ENCODE peak calls at places on chromosomes 5 and 9, in six cellular contexts. One of them, this sample, is unnamed.

GRCh38 chr9:130693426-130694191 is at the start of gene EXOSC2:
- DNase-seq in AG08395: peak; percentile 99
- DNase-seq in K562: peak; percentile 99
- DNase-seq in activated CD4-positive, alpha-beta T cell treated with anti-CD3 and anti-CD28 coated beads, Interleukin-2, amount 50 U/mL, for 1 hour: peak; percentile 97
- DNase-seq in dorsolateral prefrontal cortex: peak; percentile 98
- DNase-seq in H9: peak; percentile 99
- DNase-seq in this sample: peak; percentile 97

GRCh38 chr9:127567119-127567897 is 44.8 kb upstream of the STXBP1 start:
- DNase-seq in AG08395: peak; percentile 56
- DNase-seq in K562: peak; percentile 73
- DNase-seq in activated CD4-positive, alpha-beta T cell treated with anti-CD3 and anti-CD28 coated beads, Interleukin-2, amount 50 U/mL, for 1 hour: no peak
- DNase-seq in dorsolateral prefrontal cortex: no peak
- DNase-seq in H9: no peak
- DNase-seq in this sample: no peak

GRCh38 chr5:10111575-10111974 is 138.1 kb downstream of the ATPSCKMT start:
- DNase-seq in AG08395: peak; percentile 83
- DNase-seq in K562: peak; percentile 64
- DNase-seq in activated CD4-positive, alpha-beta T cell treated with anti-CD3 and anti-CD28 coated beads, Interleukin-2, amount 50 U/mL, for 1 hour: no peak
- DNase-seq in dorsolateral prefrontal cortex: no peak
- DNase-seq in H9: peak; percentile 77
- DNase-seq in this sample: peak; percentile 32

GRCh38 chr5:151204051-151204450 is 19.8 kb downstream of the CCDC69 start:
- DNase-seq in AG08395: no peak
- DNase-seq in K562: no peak
- DNase-seq in activated CD4-positive, alpha-beta T cell treated with anti-CD3 and anti-CD28 coated beads, Interleukin-2, amount 50 U/mL, for 1 hour: no peak
- DNase-seq in dorsolateral prefrontal cortex: no peak
- DNase-seq in H9: no peak
- DNase-seq in this sample: no peak

GRCh38 chr9:118931941-118932340 is 437.3 kb downstream of the BRINP1 start:
- DNase-seq in AG08395: no peak
- DNase-seq in K562: no peak
- DNase-seq in activated CD4-positive, alpha-beta T cell treated with anti-CD3 and anti-CD28 coated beads, Interleukin-2, amount 50 U/mL, for 1 hour: no peak
- DNase-seq in dorsolateral prefrontal cortex: no peak
- DNase-seq in H9: no peak
- DNase-seq in this sample: no peak

GRCh38 chr5:105619725-105620124 is 2051.0 kb downstream of the EFNA5 start:
- DNase-seq in AG08395: no peak
- DNase-seq in K562: no peak
- DNase-seq in activated CD4-positive, alpha-beta T cell treated with anti-CD3 and anti-CD28 coated beads, Interleukin-2, amount 50 U/mL, for 1 hour: no peak
- DNase-seq in dorsolateral prefrontal cortex: no peak
- DNase-seq in H9: no peak
- DNase-seq in this sample: no peak

GRCh38 chr5:20420991-20421595 is 433.1 kb upstream of the CDH18 start:
- DNase-seq in AG08395: no peak
- DNase-seq in K562: no peak
- DNase-seq in activated CD4-positive, alpha-beta T cell treated with anti-CD3 and anti-CD28 coated beads, Interleukin-2, amount 50 U/mL, for 1 hour: no peak
- DNase-seq in dorsolateral prefrontal cortex: no peak
- DNase-seq in H9: peak; percentile 31
- DNase-seq in this sample: no peak

GRCh38 chr5:83487155-83487554 is 15.6 kb downstream of the VCAN start:
- DNase-seq in AG08395: no peak
- DNase-seq in K562: no peak
- DNase-seq in activated CD4-positive, alpha-beta T cell treated with anti-CD3 and anti-CD28 coated beads, Interleukin-2, amount 50 U/mL, for 1 hour: no peak
- DNase-seq in dorsolateral prefrontal cortex: no peak
- DNase-seq in H9: no peak
- DNase-seq in this sample: no peak

GRCh38 chr9:110996436-110997224 is 41.6 kb downstream of the LPAR1 start:
- DNase-seq in AG08395: peak; percentile 48
- DNase-seq in K562: no peak
- DNase-seq in activated CD4-positive, alpha-beta T cell treated with anti-CD3 and anti-CD28 coated beads, Interleukin-2, amount 50 U/mL, for 1 hour: no peak
- DNase-seq in dorsolateral prefrontal cortex: no peak
- DNase-seq in H9: no peak
- DNase-seq in this sample: peak; percentile 87

GRCh38 chr5:66742083-66742895 is 146.1 kb downstream of the MAST4 start:
- DNase-seq in AG08395: peak; percentile 3
- DNase-seq in K562: peak; percentile 16
- DNase-seq in activated CD4-positive, alpha-beta T cell treated with anti-CD3 and anti-CD28 coated beads, Interleukin-2, amount 50 U/mL, for 1 hour: no peak
- DNase-seq in dorsolateral prefrontal cortex: peak; percentile 56
- DNase-seq in H9: peak; percentile 36
- DNase-seq in this sample: peak; percentile 9

GRCh38 chr5:125411163-125412050 is 665.0 kb upstream of the ZNF608 start:
- DNase-seq in AG08395: no peak
- DNase-seq in K562: no peak
- DNase-seq in activated CD4-positive, alpha-beta T cell treated with anti-CD3 and anti-CD28 coated beads, Interleukin-2, amount 50 U/mL, for 1 hour: no peak
- DNase-seq in dorsolateral prefrontal cortex: no peak
- DNase-seq in H9: no peak
- DNase-seq in this sample: peak; percentile 36

GRCh38 chr5:77921369-77921768 is 145.2 kb upstream of the TBCA start:
- DNase-seq in AG08395: no peak
- DNase-seq in K562: no peak
- DNase-seq in activated CD4-positive, alpha-beta T cell treated with anti-CD3 and anti-CD28 coated beads, Interleukin-2, amount 50 U/mL, for 1 hour: no peak
- DNase-seq in dorsolateral prefrontal cortex: no peak
- DNase-seq in H9: no peak
- DNase-seq in this sample: no peak

GRCh38 chr5:53246042-53246836 is 136.7 kb upstream of the MOCS2 start:
- DNase-seq in AG08395: peak; percentile 79
- DNase-seq in K562: peak; percentile 40
- DNase-seq in activated CD4-positive, alpha-beta T cell treated with anti-CD3 and anti-CD28 coated beads, Interleukin-2, amount 50 U/mL, for 1 hour: no peak
- DNase-seq in dorsolateral prefrontal cortex: no peak
- DNase-seq in H9: no peak
- DNase-seq in this sample: peak; percentile 73

GRCh38 chr9:114317665-114318357 is 5.1 kb upstream of the ORM1 start:
- DNase-seq in AG08395: peak; percentile 64
- DNase-seq in K562: no peak
- DNase-seq in activated CD4-positive, alpha-beta T cell treated with anti-CD3 and anti-CD28 coated beads, Interleukin-2, amount 50 U/mL, for 1 hour: no peak
- DNase-seq in dorsolateral prefrontal cortex: no peak
- DNase-seq in H9: no peak
- DNase-seq in this sample: peak; percentile 84

GRCh38 chr5:39178171-39178570 is 41.2 kb downstream of the FYB1 start:
- DNase-seq in AG08395: peak; percentile 36
- DNase-seq in K562: no peak
- DNase-seq in activated CD4-positive, alpha-beta T cell treated with anti-CD3 and anti-CD28 coated beads, Interleukin-2, amount 50 U/mL, for 1 hour: no peak
- DNase-seq in dorsolateral prefrontal cortex: no peak
- DNase-seq in H9: no peak
- DNase-seq in this sample: peak; percentile 54

GRCh38 chr5:142472306-142472951 is 147.6 kb upstream of the SPRY4 start:
- DNase-seq in AG08395: peak; percentile 91
- DNase-seq in K562: peak; percentile 79
- DNase-seq in activated CD4-positive, alpha-beta T cell treated with anti-CD3 and anti-CD28 coated beads, Interleukin-2, amount 50 U/mL, for 1 hour: peak; percentile 13
- DNase-seq in dorsolateral prefrontal cortex: no peak
- DNase-seq in H9: no peak
- DNase-seq in this sample: peak; percentile 79

GRCh38 chr5:171432076-171432475 is 12.6 kb downstream of the FGF18 start:
- DNase-seq in AG08395: no peak
- DNase-seq in K562: no peak
- DNase-seq in activated CD4-positive, alpha-beta T cell treated with anti-CD3 and anti-CD28 coated beads, Interleukin-2, amount 50 U/mL, for 1 hour: no peak
- DNase-seq in dorsolateral prefrontal cortex: peak; percentile 30
- DNase-seq in H9: no peak
- DNase-seq in this sample: no peak

GRCh38 chr9:75824816-75825568 is 65.5 kb upstream of the PCSK5 start:
- DNase-seq in AG08395: no peak
- DNase-seq in K562: no peak
- DNase-seq in activated CD4-positive, alpha-beta T cell treated with anti-CD3 and anti-CD28 coated beads, Interleukin-2, amount 50 U/mL, for 1 hour: no peak
- DNase-seq in dorsolateral prefrontal cortex: no peak
- DNase-seq in H9: no peak
- DNase-seq in this sample: no peak

GRCh38 chr9:34991833-34992375 is 2.4 kb downstream of the DNAJB5 start:
- DNase-seq in AG08395: no peak
- DNase-seq in K562: peak; percentile 49
- DNase-seq in activated CD4-positive, alpha-beta T cell treated with anti-CD3 and anti-CD28 coated beads, Interleukin-2, amount 50 U/mL, for 1 hour: no peak
- DNase-seq in dorsolateral prefrontal cortex: no peak
- DNase-seq in H9: peak; percentile 79
- DNase-seq in this sample: no peak

GRCh38 chr9:133331221-133331620 is 4.8 kb downstream of the SURF6 start:
- DNase-seq in AG08395: no peak
- DNase-seq in K562: no peak
- DNase-seq in activated CD4-positive, alpha-beta T cell treated with anti-CD3 and anti-CD28 coated beads, Interleukin-2, amount 50 U/mL, for 1 hour: no peak
- DNase-seq in dorsolateral prefrontal cortex: no peak
- DNase-seq in H9: peak; percentile 26
- DNase-seq in this sample: no peak

GRCh38 chr9:84988621-84989020 is 319.1 kb downstream of the NTRK2 start:
- DNase-seq in AG08395: no peak
- DNase-seq in K562: no peak
- DNase-seq in activated CD4-positive, alpha-beta T cell treated with anti-CD3 and anti-CD28 coated beads, Interleukin-2, amount 50 U/mL, for 1 hour: no peak
- DNase-seq in dorsolateral prefrontal cortex: no peak
- DNase-seq in H9: no peak
- DNase-seq in this sample: no peak

GRCh38 chr5:133405275-133406034 is 206.9 kb downstream of the FSTL4 start:
- DNase-seq in AG08395: no peak
- DNase-seq in K562: no peak
- DNase-seq in activated CD4-positive, alpha-beta T cell treated with anti-CD3 and anti-CD28 coated beads, Interleukin-2, amount 50 U/mL, for 1 hour: no peak
- DNase-seq in dorsolateral prefrontal cortex: no peak
- DNase-seq in H9: no peak
- DNase-seq in this sample: no peak

GRCh38 chr9:130446111-130446861 is 1.5 kb downstream of the ASS1 start:
- DNase-seq in AG08395: peak; percentile 95
- DNase-seq in K562: peak; percentile 38
- DNase-seq in activated CD4-positive, alpha-beta T cell treated with anti-CD3 and anti-CD28 coated beads, Interleukin-2, amount 50 U/mL, for 1 hour: no peak
- DNase-seq in dorsolateral prefrontal cortex: no peak
- DNase-seq in H9: no peak
- DNase-seq in this sample: peak; percentile 97

GRCh38 chr9:37301369-37302172 is 120.9 kb upstream of the GRHPR start:
- DNase-seq in AG08395: no peak
- DNase-seq in K562: peak; percentile 42
- DNase-seq in activated CD4-positive, alpha-beta T cell treated with anti-CD3 and anti-CD28 coated beads, Interleukin-2, amount 50 U/mL, for 1 hour: no peak
- DNase-seq in dorsolateral prefrontal cortex: no peak
- DNase-seq in H9: no peak
- DNase-seq in this sample: no peak

GRCh38 chr9:136086213-136086881 is 8.7 kb downstream of the NACC2 start:
- DNase-seq in AG08395: no peak
- DNase-seq in K562: no peak
- DNase-seq in activated CD4-positive, alpha-beta T cell treated with anti-CD3 and anti-CD28 coated beads, Interleukin-2, amount 50 U/mL, for 1 hour: no peak
- DNase-seq in dorsolateral prefrontal cortex: peak; percentile 48
- DNase-seq in H9: peak; percentile 30
- DNase-seq in this sample: no peak

GRCh38 chr9:249025-249424 is 34.4 kb downstream of the DOCK8 start:
- DNase-seq in AG08395: no peak
- DNase-seq in K562: peak; percentile 78
- DNase-seq in activated CD4-positive, alpha-beta T cell treated with anti-CD3 and anti-CD28 coated beads, Interleukin-2, amount 50 U/mL, for 1 hour: peak; percentile 11
- DNase-seq in dorsolateral prefrontal cortex: no peak
- DNase-seq in H9: no peak
- DNase-seq in this sample: no peak

GRCh38 chr9:250039-250438 is 35.4 kb downstream of the DOCK8 start:
- DNase-seq in AG08395: peak; percentile 13
- DNase-seq in K562: no peak
- DNase-seq in activated CD4-positive, alpha-beta T cell treated with anti-CD3 and anti-CD28 coated beads, Interleukin-2, amount 50 U/mL, for 1 hour: no peak
- DNase-seq in dorsolateral prefrontal cortex: no peak
- DNase-seq in H9: no peak
- DNase-seq in this sample: no peak

GRCh38 chr5:176365663-176366574 is 632 bp downstream of the ARL10 start:
- DNase-seq in AG08395: peak; percentile 90
- DNase-seq in K562: no peak
- DNase-seq in activated CD4-positive, alpha-beta T cell treated with anti-CD3 and anti-CD28 coated beads, Interleukin-2, amount 50 U/mL, for 1 hour: no peak
- DNase-seq in dorsolateral prefrontal cortex: no peak
- DNase-seq in H9: peak; percentile 59
- DNase-seq in this sample: peak; percentile 32

GRCh38 chr5:125446986-125447385 is 700.5 kb upstream of the ZNF608 start:
- DNase-seq in AG08395: no peak
- DNase-seq in K562: no peak
- DNase-seq in activated CD4-positive, alpha-beta T cell treated with anti-CD3 and anti-CD28 coated beads, Interleukin-2, amount 50 U/mL, for 1 hour: no peak
- DNase-seq in dorsolateral prefrontal cortex: no peak
- DNase-seq in H9: no peak
- DNase-seq in this sample: peak; percentile 42

GRCh38 chr9:115593587-115594091 is 475.7 kb upstream of the TNC start:
- DNase-seq in AG08395: peak; percentile 60
- DNase-seq in K562: peak; percentile 9
- DNase-seq in activated CD4-positive, alpha-beta T cell treated with anti-CD3 and anti-CD28 coated beads, Interleukin-2, amount 50 U/mL, for 1 hour: no peak
- DNase-seq in dorsolateral prefrontal cortex: no peak
- DNase-seq in H9: peak; percentile 36
- DNase-seq in this sample: peak; percentile 58

GRCh38 chr9:5112646-5113045 is 72.8 kb downstream of the INSL6 start:
- DNase-seq in AG08395: no peak
- DNase-seq in K562: no peak
- DNase-seq in activated CD4-positive, alpha-beta T cell treated with anti-CD3 and anti-CD28 coated beads, Interleukin-2, amount 50 U/mL, for 1 hour: no peak
- DNase-seq in dorsolateral prefrontal cortex: no peak
- DNase-seq in H9: no peak
- DNase-seq in this sample: no peak

GRCh38 chr5:176481659-176482213 is 33.6 kb downstream of the FAF2 start:
- DNase-seq in AG08395: no peak
- DNase-seq in K562: peak; percentile 77
- DNase-seq in activated CD4-positive, alpha-beta T cell treated with anti-CD3 and anti-CD28 coated beads, Interleukin-2, amount 50 U/mL, for 1 hour: no peak
- DNase-seq in dorsolateral prefrontal cortex: no peak
- DNase-seq in H9: no peak
- DNase-seq in this sample: no peak

GRCh38 chr5:144187699-144188294 is 17.1 kb downstream of the KCTD16 start:
- DNase-seq in AG08395: peak; percentile 83
- DNase-seq in K562: no peak
- DNase-seq in activated CD4-positive, alpha-beta T cell treated with anti-CD3 and anti-CD28 coated beads, Interleukin-2, amount 50 U/mL, for 1 hour: peak; percentile 71
- DNase-seq in dorsolateral prefrontal cortex: no peak
- DNase-seq in H9: no peak
- DNase-seq in this sample: peak; percentile 100

GRCh38 chr5:149445739-149446369 is 66.8 kb upstream of the IL17B start:
- DNase-seq in AG08395: peak; percentile 94
- DNase-seq in K562: peak; percentile 86
- DNase-seq in activated CD4-positive, alpha-beta T cell treated with anti-CD3 and anti-CD28 coated beads, Interleukin-2, amount 50 U/mL, for 1 hour: no peak
- DNase-seq in dorsolateral prefrontal cortex: no peak
- DNase-seq in H9: no peak
- DNase-seq in this sample: peak; percentile 96

GRCh38 chr5:138464018-138464387 is 1.3 kb upstream of the EGR1 start:
- DNase-seq in AG08395: peak; percentile 98
- DNase-seq in K562: peak; percentile 97
- DNase-seq in activated CD4-positive, alpha-beta T cell treated with anti-CD3 and anti-CD28 coated beads, Interleukin-2, amount 50 U/mL, for 1 hour: peak; percentile 91
- DNase-seq in dorsolateral prefrontal cortex: peak; percentile 89
- DNase-seq in H9: peak; percentile 92
- DNase-seq in this sample: peak; percentile 92

GRCh38 chr5:80516826-80517225 is 28.9 kb downstream of the FAM151B start:
- DNase-seq in AG08395: peak; percentile 4
- DNase-seq in K562: peak; percentile 14
- DNase-seq in activated CD4-positive, alpha-beta T cell treated with anti-CD3 and anti-CD28 coated beads, Interleukin-2, amount 50 U/mL, for 1 hour: no peak
- DNase-seq in dorsolateral prefrontal cortex: no peak
- DNase-seq in H9: no peak
- DNase-seq in this sample: peak; percentile 89